ENCODE peak calls at places on chromosomes 6 and 20, in six cellular contexts. One of them, this sample, is unnamed.

GRCh38 chr6:138869343-138869742 is 73.5 kb downstream of the ECT2L start:
- DNase-seq in retina: no peak
- DNase-seq in Kasumi-1: no peak
- DNase-seq in DMS153: no peak
- DNase-seq in iPS DF 19.7: no peak
- DNase-seq in adrenal gland: no peak
- DNase-seq in this sample: no peak

GRCh38 chr6:149903938-149904611 is 6.2 kb upstream of the RAET1E start:
- DNase-seq in retina: no peak
- DNase-seq in Kasumi-1: no peak
- DNase-seq in DMS153: peak
- DNase-seq in iPS DF 19.7: no peak
- DNase-seq in adrenal gland: no peak
- DNase-seq in this sample: no peak

GRCh38 chr20:890671-891070 is 25.5 kb downstream of the ANGPT4 start:
- DNase-seq in retina: peak
- DNase-seq in Kasumi-1: no peak
- DNase-seq in DMS153: no peak
- DNase-seq in iPS DF 19.7: no peak
- DNase-seq in adrenal gland: no peak
- DNase-seq in this sample: no peak

GRCh38 chr20:44020406-44021148 is 105.9 kb downstream of the TOX2 start:
- DNase-seq in retina: no peak
- DNase-seq in Kasumi-1: no peak
- DNase-seq in DMS153: no peak
- DNase-seq in iPS DF 19.7: no peak
- DNase-seq in adrenal gland: no peak
- DNase-seq in this sample: no peak

GRCh38 chr6:72048080-72048479 is 161.7 kb downstream of the RIMS1 start:
- DNase-seq in retina: no peak
- DNase-seq in Kasumi-1: no peak
- DNase-seq in DMS153: no peak
- DNase-seq in iPS DF 19.7: no peak
- DNase-seq in adrenal gland: no peak
- DNase-seq in this sample: no peak

GRCh38 chr20:40085513-40085912 is 603.5 kb downstream of the MAFB start:
- DNase-seq in retina: no peak
- DNase-seq in Kasumi-1: no peak
- DNase-seq in DMS153: no peak
- DNase-seq in iPS DF 19.7: no peak
- DNase-seq in adrenal gland: no peak
- DNase-seq in this sample: no peak

GRCh38 chr6:12296604-12297003 is 6.4 kb downstream of the EDN1 start:
- DNase-seq in retina: no peak
- DNase-seq in Kasumi-1: no peak
- DNase-seq in DMS153: no peak
- DNase-seq in iPS DF 19.7: no peak
- DNase-seq in adrenal gland: no peak
- DNase-seq in this sample: no peak

GRCh38 chr6:167163476-167164011 is 5.8 kb upstream of the GPR31 start:
- DNase-seq in retina: no peak
- DNase-seq in Kasumi-1: no peak
- DNase-seq in DMS153: no peak
- DNase-seq in iPS DF 19.7: peak
- DNase-seq in adrenal gland: no peak
- DNase-seq in this sample: no peak

GRCh38 chr20:47347661-47348462 is 8.6 kb downstream of the ZMYND8 start:
- DNase-seq in retina: peak
- DNase-seq in Kasumi-1: no peak
- DNase-seq in DMS153: no peak
- DNase-seq in iPS DF 19.7: no peak
- DNase-seq in adrenal gland: no peak
- DNase-seq in this sample: no peak

GRCh38 chr6:151071295-151071694 is 168.5 kb upstream of the AKAP12 start:
- DNase-seq in retina: no peak
- DNase-seq in Kasumi-1: no peak
- DNase-seq in DMS153: no peak
- DNase-seq in iPS DF 19.7: no peak
- DNase-seq in adrenal gland: peak
- DNase-seq in this sample: no peak

GRCh38 chr20:60255866-60256265 is 297.6 kb downstream of the CDH26 start:
- DNase-seq in retina: no peak
- DNase-seq in Kasumi-1: no peak
- DNase-seq in DMS153: no peak
- DNase-seq in iPS DF 19.7: no peak
- DNase-seq in adrenal gland: peak
- DNase-seq in this sample: no peak

GRCh38 chr6:89553446-89553845 is 85.1 kb downstream of the LYRM2 start:
- DNase-seq in retina: no peak
- DNase-seq in Kasumi-1: no peak
- DNase-seq in DMS153: no peak
- DNase-seq in iPS DF 19.7: no peak
- DNase-seq in adrenal gland: no peak
- DNase-seq in this sample: no peak

GRCh38 chr6:95233879-95234278 is 343.5 kb upstream of the MANEA start:
- DNase-seq in retina: no peak
- DNase-seq in Kasumi-1: no peak
- DNase-seq in DMS153: no peak
- DNase-seq in iPS DF 19.7: no peak
- DNase-seq in adrenal gland: no peak
- DNase-seq in this sample: no peak

GRCh38 chr6:36590237-36590636 is 3.9 kb upstream of the SRSF3 start:
- DNase-seq in retina: no peak
- DNase-seq in Kasumi-1: no peak
- DNase-seq in DMS153: no peak
- DNase-seq in iPS DF 19.7: no peak
- DNase-seq in adrenal gland: no peak
- DNase-seq in this sample: no peak

GRCh38 chr6:45480697-45481415 is 103.1 kb upstream of the SUPT3H start:
- DNase-seq in retina: no peak
- DNase-seq in Kasumi-1: no peak
- DNase-seq in DMS153: no peak
- DNase-seq in iPS DF 19.7: no peak
- DNase-seq in adrenal gland: no peak
- DNase-seq in this sample: no peak

GRCh38 chr6:2791124-2792050 is 26.2 kb downstream of the WRNIP1 start:
- DNase-seq in retina: peak
- DNase-seq in Kasumi-1: peak
- DNase-seq in DMS153: peak
- DNase-seq in iPS DF 19.7: peak
- DNase-seq in adrenal gland: peak
- DNase-seq in this sample: peak

GRCh38 chr6:9455794-9456193 is 959.1 kb downstream of the TFAP2A start:
- DNase-seq in retina: no peak
- DNase-seq in Kasumi-1: no peak
- DNase-seq in DMS153: no peak
- DNase-seq in iPS DF 19.7: no peak
- DNase-seq in adrenal gland: no peak
- DNase-seq in this sample: peak

GRCh38 chr6:7865811-7866210 is 44.8 kb downstream of the TXNDC5 start:
- DNase-seq in retina: no peak
- DNase-seq in Kasumi-1: no peak
- DNase-seq in DMS153: no peak
- DNase-seq in iPS DF 19.7: no peak
- DNase-seq in adrenal gland: no peak
- DNase-seq in this sample: no peak

This sample was measured in NCI-H748 treated with DMSO at 0.1 percent for 48 hours.